ENCODE peak calls at places on chromosomes 4 and X, in four cellular contexts. One of them, this sample, is unnamed.

GRCh38 chrX:132214518-132214917 is 4.7 kb downstream of the RAP2C start:
- DNase-seq in CD4-positive, alpha-beta T cell: no peak
- DNase-seq in mammary epithelial cell: no peak
- DNase-seq in left lung: no peak
- DNase-seq in this sample: no peak

GRCh38 chrX:34365482-34365881 is 233.4 kb upstream of the FAM47A start:
- DNase-seq in mammary epithelial cell: peak
- DNase-seq in left lung: no peak
- DNase-seq in CD4-positive, alpha-beta T cell: no peak
- DNase-seq in this sample: peak

GRCh38 chrX:48890934-48891401 is 6.6 kb downstream of the TIMM17B start:
- DNase-seq in left lung: peak
- DNase-seq in CD4-positive, alpha-beta T cell: no peak
- DNase-seq in mammary epithelial cell: no peak
- DNase-seq in this sample: no peak

GRCh38 chr4:95124906-95125504 is 367.2 kb downstream of the BMPR1B start:
- DNase-seq in CD4-positive, alpha-beta T cell: no peak
- DNase-seq in left lung: no peak
- DNase-seq in mammary epithelial cell: peak
- DNase-seq in this sample: peak

GRCh38 chrX:123422875-123423274 is 238.8 kb downstream of the GRIA3 start:
- DNase-seq in CD4-positive, alpha-beta T cell: no peak
- DNase-seq in mammary epithelial cell: peak
- DNase-seq in left lung: no peak
- DNase-seq in this sample: peak

GRCh38 chr4:152193059-152193458 is 342.8 kb downstream of the FBXW7 start:
- DNase-seq in CD4-positive, alpha-beta T cell: no peak
- DNase-seq in mammary epithelial cell: no peak
- DNase-seq in left lung: no peak
- DNase-seq in this sample: peak

GRCh38 chrX:45172890-45173289 is 27.8 kb downstream of the DIPK2B start:
- DNase-seq in CD4-positive, alpha-beta T cell: no peak
- DNase-seq in mammary epithelial cell: peak
- DNase-seq in left lung: no peak
- DNase-seq in this sample: peak

GRCh38 chrX:56802428-56802827 is 73.4 kb downstream of the NBDY start:
- DNase-seq in mammary epithelial cell: no peak
- DNase-seq in left lung: no peak
- DNase-seq in CD4-positive, alpha-beta T cell: no peak
- DNase-seq in this sample: no peak

GRCh38 chrX:153741446-153741845 is 16.8 kb downstream of the ABCD1 start:
- DNase-seq in CD4-positive, alpha-beta T cell: no peak
- DNase-seq in mammary epithelial cell: no peak
- DNase-seq in left lung: no peak
- DNase-seq in this sample: no peak

GRCh38 chr4:100016191-100016590 is 66.1 kb upstream of the H2AZ1 start:
- DNase-seq in left lung: no peak
- DNase-seq in CD4-positive, alpha-beta T cell: no peak
- DNase-seq in mammary epithelial cell: no peak
- DNase-seq in this sample: no peak

GRCh38 chr4:7911044-7911578 is 28.6 kb downstream of the AFAP1 start:
- DNase-seq in CD4-positive, alpha-beta T cell: no peak
- DNase-seq in mammary epithelial cell: peak
- DNase-seq in left lung: no peak
- DNase-seq in this sample: peak

GRCh38 chr4:176441594-176441993 is 121.8 kb downstream of the SPCS3 start:
- DNase-seq in mammary epithelial cell: no peak
- DNase-seq in CD4-positive, alpha-beta T cell: no peak
- DNase-seq in left lung: no peak
- DNase-seq in this sample: no peak

GRCh38 chr4:25160714-25161598 is 707 bp upstream of the SEPSECS start:
- DNase-seq in left lung: no peak
- DNase-seq in CD4-positive, alpha-beta T cell: no peak
- DNase-seq in mammary epithelial cell: peak
- DNase-seq in this sample: no peak

GRCh38 chr4:8888856-8889255 is 17.2 kb upstream of the HMX1 start:
- DNase-seq in mammary epithelial cell: no peak
- DNase-seq in left lung: no peak
- DNase-seq in CD4-positive, alpha-beta T cell: no peak
- DNase-seq in this sample: no peak

GRCh38 chr4:67918428-67918827 is 34.6 kb upstream of the TMPRSS11D start:
- DNase-seq in CD4-positive, alpha-beta T cell: no peak
- DNase-seq in left lung: no peak
- DNase-seq in mammary epithelial cell: peak
- DNase-seq in this sample: no peak
- TF ChIP-seq CTCF in CD4-positive, alpha-beta T cell: no peak
- TF ChIP-seq CTCF in left lung: no peak
- TF ChIP-seq CTCF in mammary epithelial cell: peak
- TF ChIP-seq CTCF in this sample: peak

GRCh38 chrX:136198678-136199243 is 51.4 kb downstream of the FHL1 start:
- DNase-seq in left lung: no peak
- DNase-seq in CD4-positive, alpha-beta T cell: no peak
- DNase-seq in mammary epithelial cell: no peak
- DNase-seq in this sample: no peak
- H3K27ac ChIP-seq in left lung: no peak
- H3K27ac ChIP-seq in CD4-positive, alpha-beta T cell: no peak
- H3K27ac ChIP-seq in mammary epithelial cell: no peak
- H3K27ac ChIP-seq in this sample: no peak

DNA sequence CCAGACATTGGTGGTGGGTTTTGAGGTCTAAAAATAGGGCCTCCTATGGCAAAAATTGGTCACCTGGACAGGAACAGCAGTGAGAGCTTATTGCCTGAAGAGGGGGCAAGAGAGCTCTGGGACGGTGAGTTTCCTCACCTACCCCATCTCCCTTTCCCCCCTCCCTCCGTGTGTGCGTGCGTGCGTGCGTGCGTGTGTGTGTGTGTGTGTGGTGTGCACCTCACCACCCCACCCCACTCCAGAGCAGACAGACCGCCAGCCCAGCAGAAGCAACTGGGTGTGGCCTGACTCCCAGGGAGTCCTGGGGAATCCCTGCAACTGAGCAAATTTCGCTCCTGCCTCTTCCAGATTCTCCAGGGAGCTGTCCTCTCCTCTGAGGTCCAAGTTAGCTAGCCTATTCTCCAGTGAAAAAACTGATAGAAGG is 44.7 kb downstream of the PRPS1 start:
- DNase-seq in mammary epithelial cell: peak
- DNase-seq in left lung: peak
- DNase-seq in CD4-positive, alpha-beta T cell: peak
- DNase-seq in this sample: peak
- TF ChIP-seq CTCF in mammary epithelial cell: peak
- TF ChIP-seq CTCF in left lung: peak
- TF ChIP-seq CTCF in CD4-positive, alpha-beta T cell: peak
- TF ChIP-seq CTCF in this sample: peak

DNA sequence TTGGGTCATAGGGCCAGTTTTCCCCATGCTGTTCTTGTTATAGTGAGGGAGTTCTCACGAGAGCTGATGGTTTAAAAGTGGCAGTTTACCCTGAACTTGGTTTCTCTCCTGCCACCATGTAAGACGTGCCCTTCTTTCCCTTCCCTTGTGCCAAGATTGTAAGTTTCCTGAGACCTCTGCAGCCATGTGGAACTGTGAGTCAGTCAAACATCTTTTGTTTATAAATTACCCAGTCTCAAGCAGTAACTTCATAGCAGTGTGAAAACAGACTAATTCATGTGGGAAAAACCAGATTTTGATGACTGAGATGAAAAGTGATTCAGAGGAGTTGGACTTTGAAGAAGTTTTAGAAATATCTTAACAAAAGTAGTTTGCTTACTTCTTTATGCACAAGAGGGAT is 101.4 kb downstream of the ARHGAP10 start:
- DNase-seq in left lung: no peak
- DNase-seq in mammary epithelial cell: peak
- DNase-seq in CD4-positive, alpha-beta T cell: no peak
- DNase-seq in this sample: no peak
- H3K27ac ChIP-seq in left lung: no peak
- H3K27ac ChIP-seq in mammary epithelial cell: no peak
- H3K27ac ChIP-seq in CD4-positive, alpha-beta T cell: no peak
- H3K27ac ChIP-seq in this sample: peak

GRCh38 chrX:100685284-100685996 is 41.4 kb downstream of the SRPX2 start:
- DNase-seq in mammary epithelial cell: peak
- DNase-seq in left lung: no peak
- DNase-seq in CD4-positive, alpha-beta T cell: peak
- DNase-seq in this sample: peak

GRCh38 chrX:100687546-100687945 is 43.5 kb downstream of the SRPX2 start:
- DNase-seq in CD4-positive, alpha-beta T cell: no peak
- DNase-seq in mammary epithelial cell: no peak
- DNase-seq in left lung: no peak
- DNase-seq in this sample: no peak

GRCh38 chrX:100687128-100687527 is 43.1 kb downstream of the SRPX2 start:
- DNase-seq in mammary epithelial cell: no peak
- DNase-seq in CD4-positive, alpha-beta T cell: no peak
- DNase-seq in left lung: no peak
- DNase-seq in this sample: no peak

GRCh38 chrX:100682939-100683338 is 38.9 kb downstream of the SRPX2 start:
- DNase-seq in CD4-positive, alpha-beta T cell: no peak
- DNase-seq in mammary epithelial cell: no peak
- DNase-seq in left lung: no peak
- DNase-seq in this sample: no peak

GRCh38 chrX:100685997-100686305 is 42.0 kb downstream of the SRPX2 start:
- DNase-seq in mammary epithelial cell: no peak
- DNase-seq in CD4-positive, alpha-beta T cell: no peak
- DNase-seq in left lung: no peak
- DNase-seq in this sample: no peak
- TF ChIP-seq CTCF in mammary epithelial cell: no peak
- TF ChIP-seq CTCF in CD4-positive, alpha-beta T cell: no peak
- TF ChIP-seq CTCF in left lung: no peak
- TF ChIP-seq CTCF in this sample: no peak